ENCODE peak calls at places on chromosomes 16 and 17, in four cellular contexts. One of them, this sample, is unnamed.

GRCh38 chr17:61002316-61002736 is 324.7 kb downstream of the BCAS3 start:
- DNase-seq in A549: peak; percentile 7
- DNase-seq in left ventricle myocardium inferior: no peak
- DNase-seq in neural progenitor cell: peak; percentile 51
- DNase-seq in this sample: no peak

GRCh38 chr16:85554791-85555548 is 58.2 kb upstream of the GSE1 start:
- DNase-seq in A549: peak; percentile 69
- DNase-seq in left ventricle myocardium inferior: peak; percentile 64
- DNase-seq in neural progenitor cell: peak; percentile 62
- DNase-seq in this sample: no peak

GRCh38 chr17:38920374-38921291 is 4.8 kb upstream of the LASP1NB start:
- DNase-seq in A549: no peak
- DNase-seq in left ventricle myocardium inferior: no peak
- DNase-seq in neural progenitor cell: no peak
- DNase-seq in this sample: peak; percentile 38

GRCh38 chr16:53745126-53745525 is 41.2 kb downstream of the FTO start:
- DNase-seq in A549: no peak
- DNase-seq in left ventricle myocardium inferior: no peak
- DNase-seq in neural progenitor cell: no peak
- DNase-seq in this sample: no peak

GRCh38 chr17:77242118-77242800 is 101.5 kb downstream of the SEC14L1 start:
- DNase-seq in A549: no peak
- DNase-seq in left ventricle myocardium inferior: no peak
- DNase-seq in neural progenitor cell: no peak
- DNase-seq in this sample: peak; percentile 63

GRCh38 chr17:39634384-39634871 is 2.5 kb upstream of the STARD3 start:
- DNase-seq in A549: peak; percentile 85
- DNase-seq in left ventricle myocardium inferior: no peak
- DNase-seq in neural progenitor cell: peak; percentile 68
- DNase-seq in this sample: no peak

GRCh38 chr17:28347261-28347891 is 10.0 kb downstream of the POLDIP2 start:
- DNase-seq in A549: no peak
- DNase-seq in left ventricle myocardium inferior: no peak
- DNase-seq in neural progenitor cell: no peak
- DNase-seq in this sample: peak; percentile 75

GRCh38 chr16:4937782-4938682 is 1.1 kb upstream of the PPL start:
- DNase-seq in A549: no peak
- DNase-seq in left ventricle myocardium inferior: no peak
- DNase-seq in neural progenitor cell: no peak
- DNase-seq in this sample: peak; percentile 23

GRCh38 chr16:63287411-63287810 is 1251.2 kb upstream of the CDH8 start:
- DNase-seq in A549: no peak
- DNase-seq in left ventricle myocardium inferior: no peak
- DNase-seq in neural progenitor cell: no peak
- DNase-seq in this sample: no peak
- H3K4me1 ChIP-seq in A549: no peaks in the 10 kb centered on the region
- H3K4me1 ChIP-seq in left ventricle myocardium inferior: peaks cover 13% of the 10 kb centered on the region
- H3K4me1 ChIP-seq in neural progenitor cell: no peaks in the 10 kb centered on the region
- H3K4me1 ChIP-seq in this sample: no peaks in the 10 kb centered on the region

GRCh38 chr17:45128989-45129388 is 3.3 kb downstream of the PLCD3 start:
- DNase-seq in A549: no peak
- DNase-seq in left ventricle myocardium inferior: no peak
- DNase-seq in neural progenitor cell: no peak
- DNase-seq in this sample: no peak

GRCh38 chr17:45131294-45131615 is 1.1 kb downstream of the PLCD3 start:
- DNase-seq in A549: no peak
- DNase-seq in left ventricle myocardium inferior: no peak
- DNase-seq in neural progenitor cell: no peak
- DNase-seq in this sample: no peak

GRCh38 chr17:45130640-45131293 is 1.5 kb downstream of the PLCD3 start:
- DNase-seq in A549: no peak
- DNase-seq in left ventricle myocardium inferior: no peak
- DNase-seq in neural progenitor cell: no peak
- DNase-seq in this sample: no peak

GRCh38 chr17:45129426-45129939 is 2.8 kb downstream of the PLCD3 start:
- DNase-seq in A549: no peak
- DNase-seq in left ventricle myocardium inferior: peak; percentile 47
- DNase-seq in neural progenitor cell: peak; percentile 70
- DNase-seq in this sample: peak; percentile 82

DNA sequence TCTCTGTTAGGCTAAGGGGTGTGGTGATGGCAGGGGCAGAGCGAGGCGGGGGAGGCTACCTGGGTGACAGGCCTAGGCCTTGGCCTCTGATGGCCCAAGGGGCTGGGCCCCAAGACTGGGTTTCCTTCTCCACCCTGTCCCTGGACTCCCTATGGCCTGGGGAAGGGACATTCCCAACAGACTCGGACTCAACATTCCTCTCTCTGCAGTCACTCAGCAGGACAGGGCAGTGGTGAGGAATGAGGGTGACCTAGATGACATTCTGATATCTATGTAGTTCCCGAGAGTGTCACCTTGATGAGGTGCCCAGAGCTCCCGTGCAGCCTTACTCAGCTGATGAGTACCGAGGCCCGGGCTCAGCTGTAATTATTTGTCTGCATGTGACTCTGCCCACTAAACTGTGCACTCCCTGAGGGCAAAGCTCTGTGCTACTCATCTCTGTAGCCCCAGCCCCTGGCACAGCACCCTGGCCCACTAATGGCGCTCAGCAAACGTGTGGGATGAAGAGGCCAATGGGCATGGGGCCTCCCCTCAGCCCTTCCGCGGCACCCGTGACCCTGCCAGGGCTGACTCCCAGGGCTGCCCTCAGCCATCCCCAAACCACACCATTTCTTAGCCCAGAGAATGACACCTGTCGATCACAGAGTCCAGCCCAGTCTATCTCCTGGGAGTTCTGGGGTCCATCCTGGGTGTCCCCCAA is 2.2 kb downstream of the PLCD3 start:
- DNase-seq in A549: no peak
- DNase-seq in left ventricle myocardium inferior: no peak
- DNase-seq in neural progenitor cell: no peak
- DNase-seq in this sample: peak; percentile 57
- H3K27ac ChIP-seq in A549: peak overlapping the region; percentile 95
- H3K27ac ChIP-seq in left ventricle myocardium inferior: peak overlapping the region; percentile 99
- H3K27ac ChIP-seq in neural progenitor cell: no peak overlapping the region
- H3K27ac ChIP-seq in this sample: no peak overlapping the region

GRCh38 chr16:73048292-73049050 is 543 bp upstream of the ZFHX3 start:
- DNase-seq in A549: no peak
- DNase-seq in left ventricle myocardium inferior: peak; percentile 78
- DNase-seq in neural progenitor cell: peak; percentile 86
- DNase-seq in this sample: no peak
- H3K4me3 ChIP-seq in A549: peak overlapping the region; percentile 72
- H3K4me3 ChIP-seq in left ventricle myocardium inferior: peak overlapping the region; percentile 94
- H3K4me3 ChIP-seq in neural progenitor cell: peak overlapping the region; percentile 62
- H3K4me3 ChIP-seq in this sample: peak overlapping the region; percentile 74

DNA sequence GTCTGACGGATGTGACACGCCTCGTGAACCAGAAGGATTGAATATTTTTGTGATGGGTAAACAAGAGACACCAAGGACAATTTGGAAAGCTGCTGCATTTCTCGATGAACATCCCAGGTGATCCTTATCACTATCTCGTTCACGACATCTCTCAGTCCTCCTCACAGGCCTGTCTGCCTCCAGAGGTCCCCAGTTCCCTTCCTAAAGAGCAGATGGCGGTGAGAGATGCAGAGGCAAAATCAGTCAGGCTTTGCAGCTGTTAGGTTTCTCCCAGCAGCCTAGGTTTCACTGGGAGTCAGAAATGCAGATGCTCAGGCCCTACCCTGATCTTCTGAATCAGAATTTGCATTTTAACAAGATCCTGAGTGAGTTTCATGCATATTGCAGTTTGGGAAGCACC is 23.6 kb downstream of the SCPEP1 start:
- DNase-seq in A549: no peak
- DNase-seq in left ventricle myocardium inferior: no peak
- DNase-seq in neural progenitor cell: no peak
- DNase-seq in this sample: peak; percentile 60
- H3K4me1 ChIP-seq in A549: peaks cover 5% of the 10 kb centered on the region
- H3K4me1 ChIP-seq in left ventricle myocardium inferior: no peaks in the 10 kb centered on the region
- H3K4me1 ChIP-seq in neural progenitor cell: no peaks in the 10 kb centered on the region
- H3K4me1 ChIP-seq in this sample: no peaks in the 10 kb centered on the region